ENCODE peak calls at places on chromosome 14, in seven cellular contexts. N is H1, L is IMR-90, O is neuronal stem cell, P is mesendoderm, B is H9, K is trophoblast cell. Z is an unnamed sample.

GRCh38 chr14:68979722-68980552 is 835 bp upstream of the ACTN1 start:
- DNase-seq in P (peak; percentile 89), K (peak; percentile 58), L (peak; percentile 63), N (no peak), B (peak; percentile 79), O (peak; percentile 48), Z (peak; percentile 51)

GRCh38 chr14:75822522-75823288 is 159.1 kb downstream of the TGFB3 start:
- DNase-seq in B (no peak), O (no peak), K (no peak), P (no peak), L (peak; percentile 85), N (no peak), Z (peak; percentile 71)

GRCh38 chr14:73231874-73232851 is 5.1 kb upstream of the PAPLN start:
- DNase-seq in B (peak; percentile 91), K (no peak), N (peak; percentile 47), P (peak; percentile 81), O (no peak), L (no peak), Z (peak; percentile 44)

GRCh38 chr14:28773917-28774691 is 7.5 kb downstream of the FOXG1 start:
- DNase-seq in L (peak; percentile 30), N (no peak), B (peak; percentile 90), O (no peak), K (no peak), P (peak; percentile 87), Z (no peak)

GRCh38 chr14:26709019-26709418 is 111.2 kb upstream of the NOVA1 start:
- DNase-seq in P (no peak), L (no peak), K (no peak), B (no peak), O (no peak), N (no peak), Z (peak; percentile 54)

GRCh38 chr14:34693228-34693939 is 21.0 kb downstream of the CFL2 start:
- DNase-seq in K (peak; percentile 75), B (peak; percentile 94), N (peak; percentile 70), P (peak; percentile 77), L (no peak), O (no peak), Z (no peak)

GRCh38 chr14:76951149-76951548 is 77.4 kb downstream of the IRF2BPL start:
- DNase-seq in B (no peak), P (no peak), K (no peak), O (no peak), L (no peak), N (no peak), Z (no peak)

GRCh38 chr14:25049127-25049558 is 804 bp downstream of the STXBP6 start:
- DNase-seq in N (no peak), K (no peak), O (no peak), P (no peak), B (no peak), L (no peak), Z (peak; percentile 21)

GRCh38 chr14:99566009-99566389 is 38.0 kb downstream of the CCDC85C start:
- DNase-seq in B (no peak), L (no peak), O (no peak), K (no peak), P (no peak), N (no peak), Z (no peak)

GRCh38 chr14:51873221-51873893 is 12.9 kb downstream of the GNG2 start:
- DNase-seq in N (no peak), L (peak; percentile 98), P (peak; percentile 10), B (no peak), K (no peak), O (no peak), Z (peak; percentile 97)

GRCh38 chr14:64506751-64507150 is 2.2 kb downstream of the ZBTB1 start:
- DNase-seq in B (no peak), K (no peak), L (no peak), N (no peak), P (no peak), O (no peak), Z (peak; percentile 37)

GRCh38 chr14:64503184-64503433 is 529 bp downstream of the ZBTB25 start:
- DNase-seq in O (no peak), P (no peak), B (no peak), K (no peak), L (no peak), N (no peak), Z (no peak)

GRCh38 chr14:64504310-64504896 is at the start of gene ZBTB1:
- DNase-seq in O (peak; percentile 84), N (peak; percentile 63), B (peak; percentile 83), P (peak; percentile 96), K (peak; percentile 88), L (peak; percentile 86), Z (peak; percentile 95)

GRCh38 chr14:64503434-64504309 is at the start of gene ZBTB25:
- DNase-seq in L (peak; percentile 93), B (peak; percentile 94), P (peak; percentile 98), K (peak; percentile 93), N (peak; percentile 78), O (peak; percentile 93), Z (peak; percentile 95)

DNA sequence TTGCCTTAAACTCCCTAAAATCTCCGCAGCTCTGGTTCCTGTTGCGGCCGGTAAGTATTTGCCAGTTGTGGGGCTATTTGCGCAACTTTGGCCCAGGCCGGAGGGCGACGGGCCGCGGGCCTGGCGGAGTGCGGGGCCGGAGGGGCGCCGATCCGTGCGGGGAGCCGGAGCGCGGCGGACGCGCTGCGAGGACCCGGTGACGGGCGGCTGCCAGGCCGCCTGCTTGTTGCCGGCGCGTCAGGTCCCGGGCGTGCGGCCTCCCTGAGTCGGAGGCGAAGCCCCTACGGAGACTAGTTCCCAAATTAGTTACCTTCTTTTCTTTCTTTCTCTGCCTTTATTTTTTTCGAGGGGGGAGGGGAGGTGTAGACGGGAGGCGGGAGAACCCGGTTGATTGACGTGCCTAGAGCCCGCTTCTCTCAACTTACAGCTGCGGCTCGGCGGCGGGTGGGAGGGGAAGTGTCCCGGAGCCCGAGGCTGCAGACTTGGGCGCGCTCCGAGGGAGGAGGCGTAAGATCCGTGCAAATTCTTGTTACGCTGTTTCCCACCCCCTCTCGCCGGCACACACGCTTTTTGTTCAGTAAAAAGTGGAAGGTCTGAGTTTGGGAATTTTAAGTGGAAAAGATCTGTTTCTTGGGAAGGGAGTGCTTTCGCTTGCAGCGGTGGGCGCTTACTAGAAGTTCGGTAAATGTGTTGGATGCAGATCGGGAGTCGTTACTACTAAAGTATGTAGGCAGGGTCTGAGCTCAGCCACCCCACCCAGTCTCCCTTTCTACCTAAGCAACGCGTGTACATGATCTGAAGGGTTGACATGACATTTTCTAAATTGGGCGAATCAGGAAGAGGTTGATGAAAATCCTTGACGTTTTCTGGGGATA is 564 bp downstream of the ZBTB1 start:
- DNase-seq in K (peak; percentile 83), O (peak; percentile 81), P (peak; percentile 96), B (peak; percentile 88), L (peak; percentile 83), N (peak; percentile 62), Z (peak; percentile 87)
- H3K18ac ChIP-seq in K (peak overlapping the region; percentile 92), O (peak overlapping the region; percentile 100), P (peak overlapping the region; percentile 86), B (peak overlapping the region; percentile 97), L (peak overlapping the region; percentile 38), N (peak overlapping the region; percentile 98), Z (peak overlapping the region; percentile 100)

DNA sequence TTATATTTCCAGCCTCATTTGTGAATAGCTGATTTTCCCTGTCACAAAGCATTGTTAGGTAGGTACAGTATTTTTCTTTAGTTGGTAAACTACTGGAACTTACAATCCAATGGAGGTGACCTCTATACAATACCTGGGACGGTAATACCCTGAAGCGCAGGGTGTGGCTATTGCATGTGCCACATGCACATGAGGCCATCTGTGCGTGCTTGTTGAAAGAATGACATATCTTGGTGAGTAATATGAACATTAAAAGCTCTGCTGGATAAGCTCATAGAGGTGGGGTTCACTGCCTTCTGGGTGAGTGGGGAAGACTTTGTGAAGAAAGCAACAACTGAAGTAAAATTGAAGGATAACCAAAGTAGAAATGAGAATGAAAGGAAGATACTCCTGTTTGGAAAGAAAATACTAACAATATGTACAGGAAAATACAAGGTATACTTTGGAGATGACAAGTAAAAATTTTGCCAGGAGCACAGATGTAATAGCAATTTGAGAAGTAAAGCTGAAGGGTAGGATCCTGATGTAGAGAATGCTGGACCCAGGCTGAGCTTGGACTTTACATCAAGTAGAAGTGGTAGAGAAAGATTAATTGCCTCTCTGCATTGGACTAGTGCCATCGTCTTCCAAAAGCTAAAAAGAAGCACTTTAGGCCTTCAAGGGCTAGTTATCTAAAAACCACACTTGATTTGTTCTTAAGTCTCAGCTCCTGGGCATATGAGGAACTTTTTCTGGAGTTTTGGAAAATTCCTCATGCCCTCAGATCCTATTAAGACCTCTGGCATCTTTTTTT is 97.1 kb downstream of the SLC38A6 start:
- DNase-seq in O (no peak), N (no peak), B (no peak), K (peak; percentile 21), L (peak; percentile 38), P (no peak), Z (no peak)
- H3K9ac ChIP-seq in O (no peak overlapping the region), N (no peak overlapping the region), B (no peak overlapping the region), K (no peak overlapping the region), L (no peak overlapping the region), P (no peak overlapping the region), Z (no peak overlapping the region)

GRCh38 chr14:64663174-64663573 is 41.0 kb upstream of the PLEKHG3 start:
- DNase-seq in K (no peak), B (no peak), P (peak; percentile 28), O (no peak), L (peak; percentile 30), N (no peak), Z (no peak)
- H3K18ac ChIP-seq in K (no peak overlapping the region), B (no peak overlapping the region), P (no peak overlapping the region), O (no peak overlapping the region), L (no peak overlapping the region), N (no peak overlapping the region), Z (no peak overlapping the region)

GRCh38 chr14:91264151-91265150 is 19.9 kb upstream of the GPR68 start:
- DNase-seq in O (no peak), B (peak; percentile 41), K (no peak), P (no peak), L (no peak), N (no peak), Z (no peak)
- H3K9ac ChIP-seq in O (peak overlapping the region; percentile 80), B (no peak overlapping the region), K (no peak overlapping the region), P (peak overlapping the region; percentile 37), L (no peak overlapping the region), N (no peak overlapping the region), Z (peak overlapping the region; percentile 58)

GRCh38 chr14:38302966-38303365 is 47.1 kb upstream of the CLEC14A start:
- DNase-seq in K (no peak), O (no peak), L (no peak), B (no peak), N (no peak), P (no peak), Z (no peak)
- H3K18ac ChIP-seq in K (no peak overlapping the region), O (no peak overlapping the region), L (no peak overlapping the region), B (no peak overlapping the region), N (no peak overlapping the region), P (no peak overlapping the region), Z (no peak overlapping the region)

DNA sequence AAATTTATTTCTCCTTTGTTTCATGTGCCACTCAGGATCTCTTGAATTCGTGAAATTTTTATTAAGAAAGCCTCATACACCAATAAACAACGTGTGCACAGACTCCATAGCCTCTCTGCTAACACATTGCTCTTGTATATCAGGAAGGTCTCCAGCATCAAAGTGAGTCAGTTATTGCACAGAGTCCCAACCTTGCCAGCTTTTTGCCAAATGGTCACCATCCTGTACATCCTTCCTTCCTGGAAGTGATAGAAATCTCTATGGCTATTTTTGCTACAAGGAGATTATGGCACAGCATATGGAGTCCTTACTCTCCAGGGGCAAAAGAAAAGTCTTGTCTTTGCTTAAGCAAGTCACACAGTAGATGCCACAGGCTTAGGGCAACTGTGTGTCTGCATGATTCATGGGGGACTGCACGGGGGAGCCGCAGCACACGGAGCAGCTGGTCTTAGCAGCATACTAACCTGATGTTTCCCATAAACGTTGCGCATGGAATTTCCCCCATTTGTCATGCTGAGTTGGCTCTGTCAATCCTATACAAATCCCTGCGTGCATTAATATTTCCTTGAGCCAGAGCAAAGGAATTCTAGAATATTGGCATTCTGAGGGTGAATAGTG is 71.0 kb downstream of the SAMD4A start:
- DNase-seq in P (no peak), B (no peak), L (peak; percentile 92), K (no peak), N (no peak), O (no peak), Z (peak; percentile 94)
- H3K9ac ChIP-seq in P (no peak overlapping the region), B (no peak overlapping the region), L (no peak overlapping the region), K (no peak overlapping the region), N (no peak overlapping the region), O (no peak overlapping the region), Z (no peak overlapping the region)

GRCh38 chr14:74596747-74597456 is 15.1 kb downstream of the LTBP2 start:
- DNase-seq in P (no peak), N (no peak), B (no peak), O (no peak), L (peak; percentile 94), K (no peak), Z (peak; percentile 71)
- H3K18ac ChIP-seq in P (no peak overlapping the region), N (no peak overlapping the region), B (no peak overlapping the region), O (peak overlapping the region; percentile 25), L (peak overlapping the region; percentile 46), K (no peak overlapping the region), Z (peak overlapping the region; percentile 76)